ENCODE peak calls at places on chromosome 4, in eight cellular contexts. V is AG04449, K is AG04450, B is esophagus squamous epithelium, M is AG09309, F is OCI-LY7, I is PC-3, D is hepatocyte. W is an unnamed sample.

GRCh38 chr4:158050942-158051341 is 121.9 kb downstream of the GASK1B start:
- DNase-seq in M (no peak), I (no peak), D (no peak), V (no peak), K (no peak), B (no peak), F (no peak), W (no peak)

GRCh38 chr4:76950052-76950845 is 697 bp downstream of the SEPTIN11 start:
- DNase-seq in M (no peak), I (peak), D (peak), B (no peak), V (no peak), F (peak), K (no peak), W (peak)

GRCh38 chr4:126890994-126891393 is 741.8 kb upstream of the INTU start:
- DNase-seq in V (no peak), I (no peak), K (no peak), D (peak), B (no peak), M (no peak), F (no peak), W (peak)

GRCh38 chr4:185682236-185682635 is 129.8 kb downstream of the SORBS2 start:
- DNase-seq in B (no peak), F (no peak), K (no peak), V (peak), I (peak), D (no peak), M (peak), W (peak)

GRCh38 chr4:55864577-55865223 is 11.3 kb downstream of the EXOC1 start:
- DNase-seq in F (no peak), V (no peak), M (no peak), D (no peak), B (no peak), K (no peak), I (no peak), W (no peak)

GRCh38 chr4:177574446-177574845 is 132.2 kb upstream of the AGA start:
- DNase-seq in I (peak), B (no peak), D (no peak), K (no peak), V (no peak), F (no peak), M (no peak), W (no peak)

GRCh38 chr4:44632089-44632488 is 19.3 kb downstream of the YIPF7 start:
- DNase-seq in B (no peak), M (no peak), V (no peak), K (no peak), D (no peak), I (peak), F (no peak), W (no peak)

GRCh38 chr4:54764501-54764900 is 106.7 kb downstream of the KIT start:
- DNase-seq in K (no peak), I (no peak), D (no peak), B (no peak), F (peak), V (no peak), M (no peak), W (no peak)

GRCh38 chr4:15238720-15239119 is 189.1 kb upstream of the C1QTNF7 start:
- DNase-seq in B (no peak), F (peak), M (no peak), D (peak), K (no peak), I (peak), V (no peak), W (peak)

GRCh38 chr4:85715996-85716737 is 241.2 kb downstream of the ARHGAP24 start:
- DNase-seq in K (no peak), D (no peak), I (no peak), V (no peak), M (no peak), B (no peak), F (no peak), W (no peak)

GRCh38 chr4:32789026-32789608 is 2068.9 kb downstream of the PCDH7 start:
- DNase-seq in D (peak), I (peak), B (no peak), V (no peak), K (no peak), F (no peak), M (no peak), W (peak)

GRCh38 chr4:75907956-75908355 is 5.7 kb upstream of the PPEF2 start:
- DNase-seq in K (no peak), V (no peak), D (no peak), B (no peak), I (no peak), F (no peak), M (no peak), W (no peak)

GRCh38 chr4:168945291-168945690 is 64.8 kb downstream of the CBR4 start:
- DNase-seq in B (no peak), M (no peak), K (no peak), I (no peak), V (no peak), F (no peak), D (no peak), W (no peak)

GRCh38 chr4:107757860-107758476 is 37.9 kb upstream of the PAPSS1 start:
- DNase-seq in V (no peak), I (peak), K (peak), F (peak), D (peak), M (no peak), B (no peak), W (peak)

GRCh38 chr4:107631568-107631967 is 88.5 kb downstream of the PAPSS1 start:
- DNase-seq in K (no peak), B (no peak), D (no peak), M (no peak), V (no peak), F (no peak), I (no peak), W (no peak)

DNA sequence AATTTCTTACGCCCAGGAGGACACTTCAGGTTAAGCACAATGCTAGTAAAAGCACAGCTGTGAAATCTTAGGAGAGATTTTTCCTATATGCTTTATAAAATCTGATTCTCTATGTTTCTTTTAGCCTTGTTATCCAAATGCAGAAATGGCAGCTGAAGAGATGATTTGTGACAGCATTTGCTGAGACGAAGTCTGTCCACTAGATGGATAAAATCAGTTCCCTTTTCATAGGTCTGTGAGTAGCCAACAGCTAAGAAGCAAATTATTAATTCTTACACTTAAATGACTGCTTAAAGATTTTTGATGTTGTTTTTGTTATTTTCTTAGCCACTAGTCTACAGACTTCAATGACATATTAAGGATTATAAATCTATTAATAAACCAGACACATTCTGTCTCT is 5.3 kb downstream of the GPM6A start:
- DNase-seq in V (no peak), K (no peak), D (no peak), F (peak), M (no peak), I (peak), B (no peak), W (no peak)
- TF ChIP-seq CTCF in V (no peak), K (no peak), D (no peak), F (peak), M (no peak), I (no peak), B (no peak), W (no peak)

DNA sequence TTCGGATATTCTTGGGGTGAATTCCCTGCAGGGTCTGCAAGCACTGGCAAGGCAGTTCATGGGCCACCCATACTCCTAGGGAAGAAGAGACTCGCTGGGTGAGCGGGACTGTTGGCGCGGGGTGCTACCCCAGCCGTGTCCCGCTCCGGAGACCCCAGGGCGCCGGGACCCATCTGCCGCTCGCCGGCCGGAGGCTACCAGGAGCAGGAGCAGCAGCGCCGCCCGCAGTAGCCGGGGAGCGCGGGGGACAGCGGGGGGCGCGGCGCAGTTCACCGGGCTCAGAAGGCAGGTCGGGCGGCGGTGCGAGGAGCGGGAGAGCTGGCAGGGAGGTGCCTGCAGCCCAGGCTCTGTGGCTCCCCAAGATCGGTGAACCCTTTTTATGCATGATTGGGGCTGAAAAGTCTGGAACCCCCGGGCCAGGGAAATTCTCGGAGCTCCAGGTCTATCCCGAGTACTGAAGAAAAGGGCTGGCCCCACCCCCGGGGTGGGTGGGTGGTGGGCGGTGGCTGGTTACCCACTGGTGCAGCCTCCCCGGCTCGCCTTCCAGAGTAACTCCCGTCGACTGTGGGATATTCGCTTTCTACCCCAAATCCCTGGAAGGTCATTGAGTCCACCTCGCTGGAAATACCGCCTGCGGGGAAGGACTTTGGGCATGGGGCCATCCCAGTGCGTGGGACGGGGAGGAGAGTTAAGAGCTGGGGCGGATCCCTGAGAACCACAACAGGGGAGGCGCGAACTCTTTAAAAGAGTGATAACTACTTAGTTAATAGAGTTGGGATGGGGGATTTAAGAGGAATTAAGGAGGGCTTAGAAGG is 37.6 kb downstream of the PF4 start:
- DNase-seq in V (no peak), I (no peak), K (no peak), F (no peak), B (no peak), D (peak), M (no peak), W (peak)
- H3K4me3 ChIP-seq in V (peak), I (no peak), K (peak), F (no peak), B (peak), D (peak), M (peak), W (peak)

GRCh38 chr4:148016063-148016637 is 284.3 kb downstream of the ARHGAP10 start:
- DNase-seq in D (no peak), I (no peak), B (no peak), M (no peak), V (no peak), F (no peak), K (no peak), W (no peak)
- TF ChIP-seq CTCF in D (no peak), I (no peak), B (no peak), M (no peak), V (no peak), F (no peak), K (no peak), W (no peak)

GRCh38 chr4:41222259-41222658 is 7.9 kb upstream of the APBB2 start:
- DNase-seq in I (peak), B (no peak), V (no peak), F (no peak), K (no peak), M (no peak), D (no peak), W (no peak)
- H3K4me3 ChIP-seq in I (no peak), B (no peak), V (no peak), F (no peak), K (no peak), M (no peak), D (no peak), W (no peak)

GRCh38 chr4:4519296-4519898 is 22.5 kb downstream of the STX18 start:
- DNase-seq in V (no peak), I (peak), D (no peak), B (no peak), M (no peak), K (no peak), F (no peak), W (peak)
- TF ChIP-seq CTCF in V (peak), I (peak), D (peak), B (no peak), M (peak), K (peak), F (peak), W (peak)

GRCh38 chr4:105207386-105207785 is 60.7 kb downstream of the TET2 start:
- DNase-seq in M (no peak), V (no peak), I (no peak), B (no peak), K (no peak), F (no peak), D (no peak), W (peak)

GRCh38 chr4:105208556-105208955 is 61.9 kb downstream of the TET2 start:
- DNase-seq in F (no peak), K (no peak), I (no peak), D (no peak), B (no peak), M (no peak), V (no peak), W (no peak)

GRCh38 chr4:105210901-105211300 is 64.2 kb downstream of the TET2 start:
- DNase-seq in I (peak), K (no peak), F (no peak), B (no peak), M (no peak), V (no peak), D (peak), W (peak)

GRCh38 chr4:105206214-105206613 is 59.5 kb downstream of the TET2 start:
- DNase-seq in V (no peak), K (no peak), B (no peak), I (no peak), F (no peak), M (no peak), D (no peak), W (no peak)
- H3K4me3 ChIP-seq in V (no peak), K (no peak), B (no peak), I (no peak), F (no peak), M (no peak), D (no peak), W (no peak)

DNA sequence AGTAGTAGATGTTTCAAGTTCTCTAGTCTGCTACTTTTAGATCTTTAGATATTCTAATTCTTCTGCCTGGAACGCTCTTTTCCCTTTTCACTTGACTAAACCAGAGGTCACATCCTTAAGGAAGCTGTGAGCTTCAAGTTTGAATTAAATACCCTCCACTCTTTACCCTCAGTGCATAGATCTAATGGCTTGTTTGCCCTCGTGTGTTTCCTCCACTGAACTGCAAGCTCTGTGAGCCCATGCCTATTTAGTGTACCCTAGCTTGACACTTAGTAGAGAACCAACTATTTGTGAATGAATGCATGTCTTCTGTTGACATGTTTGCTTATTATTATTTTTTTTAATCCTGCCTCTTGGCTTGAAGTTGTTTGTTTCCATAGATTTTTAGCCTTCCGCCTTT is 138.3 kb downstream of the PDE5A start:
- DNase-seq in I (peak), M (no peak), F (peak), K (no peak), V (no peak), B (no peak), D (peak), W (peak)
- TF ChIP-seq CTCF in I (peak), M (peak), F (peak), K (peak), V (peak), B (no peak), D (peak), W (peak)

W was measured in epithelial cell of esophagus.